ENCODE peak calls at places on chromosomes 2 and 18, in ten cellular contexts. S is Ammon's horn; O is stomach; C is SW 1271; F is activated CD8-positive, alpha-beta memory T cell treated with anti-CD3 and anti-CD28 coated beads for 4 hours; M is HTR-8/SVneo; Z is GM13976; W is activated gamma-delta T cell; B is stimulated activated CD8-positive, alpha-beta memory T cell treated with anti-CD3 and anti-CD28 coated beads, Interleukin-7, amount 100 ng/mL, for 24 hours; R is cardiac septum. J is an unnamed sample.

GRCh38 chr2:74917702-74918619 is 40.5 kb upstream of the POLE4 start:
- DNase-seq in F (no peak), C (no peak), R (no peak), M (peak), S (no peak), W (no peak), B (no peak), O (no peak), Z (no peak), J (no peak)

GRCh38 chr2:174916270-174916930 is 88.8 kb downstream of the CHN1 start:
- DNase-seq in F (no peak), R (no peak), W (no peak), O (no peak), B (no peak), M (no peak), S (no peak), Z (no peak), C (no peak), J (no peak)

GRCh38 chr2:8847400-8847799 is 10.0 kb upstream of the KIDINS220 start:
- DNase-seq in O (no peak), C (no peak), W (no peak), R (no peak), S (no peak), B (no peak), Z (no peak), F (no peak), M (no peak), J (no peak)

GRCh38 chr2:158130832-158131473 is 29.3 kb downstream of the UPP2 start:
- DNase-seq in M (no peak), O (no peak), S (no peak), Z (no peak), C (no peak), B (no peak), W (no peak), F (no peak), R (no peak), J (no peak)

GRCh38 chr18:52484977-52485376 is 145.0 kb downstream of the DCC start:
- DNase-seq in O (no peak), C (no peak), M (no peak), B (no peak), F (no peak), R (no peak), S (no peak), W (no peak), Z (no peak), J (no peak)

GRCh38 chr2:3483227-3483985 is 35.9 kb downstream of the ADI1 start:
- DNase-seq in Z (no peak), S (peak), B (no peak), M (no peak), F (no peak), R (no peak), C (no peak), O (peak), W (no peak), J (no peak)

GRCh38 chr2:128305555-128306080 is 13.1 kb downstream of the HS6ST1 start:
- DNase-seq in W (no peak), O (no peak), S (no peak), F (no peak), C (no peak), R (no peak), M (no peak), Z (no peak), B (no peak), J (peak)

GRCh38 chr2:235765181-235765820 is 271.5 kb downstream of the AGAP1 start:
- DNase-seq in R (no peak), M (peak), O (no peak), B (no peak), W (no peak), C (no peak), F (no peak), S (peak), Z (no peak), J (no peak)

GRCh38 chr2:166410828-166411472 is 35.2 kb upstream of the SCN9A start:
- DNase-seq in M (no peak), B (no peak), F (no peak), R (no peak), C (peak), O (no peak), S (no peak), Z (no peak), W (no peak), J (no peak)